ENCODE peak calls at places on chromosomes 5 and 9, in seven cellular contexts. S, I, M, H, C, F and Z are unnamed samples.

GRCh38 chr5:107523019-107523680 is 147.6 kb downstream of the EFNA5 start:
- DNase-seq in S (no peak), C (no peak), M (no peak), I (no peak), F (no peak), H (no peak), Z (no peak)

GRCh38 chr9:28542928-28543327 is 969.6 kb upstream of the C9orf72 start:
- DNase-seq in M (no peak), H (no peak), C (no peak), S (no peak), F (no peak), I (no peak), Z (no peak)

GRCh38 chr9:74407166-74407565 is 90.0 kb upstream of the RORB start:
- DNase-seq in H (no peak), C (no peak), I (no peak), F (no peak), S (no peak), M (no peak), Z (no peak)

GRCh38 chr9:136611606-136612005 is 51.1 kb upstream of the EGFL7 start:
- DNase-seq in F (no peak), S (no peak), M (no peak), C (no peak), I (no peak), H (no peak), Z (no peak)

GRCh38 chr5:171957591-171958251 is 48.7 kb downstream of the FBXW11 start:
- DNase-seq in C (no peak), I (no peak), M (no peak), F (peak; percentile 69), H (peak; percentile 35), S (no peak), Z (no peak)

GRCh38 chr5:1282139-1282992 is 12.5 kb downstream of the TERT start:
- DNase-seq in I (no peak), M (no peak), F (no peak), S (no peak), H (no peak), C (no peak), Z (no peak)

GRCh38 chr9:68530618-68531017 is 10.1 kb downstream of the TMEM252 start:
- DNase-seq in S (no peak), F (no peak), H (peak; percentile 80), I (no peak), M (peak; percentile 5), C (no peak), Z (no peak)

GRCh38 chr5:105688227-105688807 is 1982.4 kb downstream of the EFNA5 start:
- DNase-seq in H (no peak), F (no peak), S (no peak), C (peak; percentile 48), I (no peak), M (peak; percentile 0), Z (no peak)

GRCh38 chr9:92635760-92636159 is 34.2 kb downstream of the IPPK start:
- DNase-seq in F (no peak), H (no peak), C (no peak), S (no peak), I (no peak), M (no peak), Z (no peak)

GRCh38 chr5:42108468-42108867 is 183.4 kb downstream of the FBXO4 start:
- DNase-seq in F (no peak), H (peak; percentile 78), C (no peak), I (no peak), S (no peak), M (no peak), Z (no peak)

GRCh38 chr9:127501821-127502343 is 50.6 kb downstream of the LRSAM1 start:
- DNase-seq in M (no peak), I (no peak), S (no peak), F (no peak), C (no peak), H (no peak), Z (no peak)

GRCh38 chr5:119435436-119436132 is 16.7 kb upstream of the HSD17B4 start:
- DNase-seq in S (peak; percentile 43), C (peak; percentile 87), M (no peak), H (peak; percentile 55), F (peak; percentile 44), I (no peak), Z (no peak)

GRCh38 chr9:94938384-94938783 is 211.9 kb downstream of the AOPEP start:
- DNase-seq in I (peak; percentile 46), M (no peak), F (no peak), C (no peak), H (no peak), S (no peak), Z (no peak)

GRCh38 chr9:69265891-69266290 is 59.1 kb upstream of the ENTREP1 start:
- DNase-seq in S (no peak), M (no peak), H (no peak), F (no peak), C (no peak), I (no peak), Z (no peak)

GRCh38 chr5:145937432-145938250 is 1.3 kb downstream of the SH3RF2 start:
- DNase-seq in H (peak; percentile 40), F (no peak), S (no peak), I (no peak), M (peak; percentile 45), C (peak; percentile 51), Z (peak; percentile 78)

GRCh38 chr5:141753971-141754713 is 72.1 kb upstream of the ARAP3 start:
- DNase-seq in I (no peak), F (no peak), H (no peak), S (peak; percentile 62), C (peak; percentile 82), M (no peak), Z (peak; percentile 8)

DNA sequence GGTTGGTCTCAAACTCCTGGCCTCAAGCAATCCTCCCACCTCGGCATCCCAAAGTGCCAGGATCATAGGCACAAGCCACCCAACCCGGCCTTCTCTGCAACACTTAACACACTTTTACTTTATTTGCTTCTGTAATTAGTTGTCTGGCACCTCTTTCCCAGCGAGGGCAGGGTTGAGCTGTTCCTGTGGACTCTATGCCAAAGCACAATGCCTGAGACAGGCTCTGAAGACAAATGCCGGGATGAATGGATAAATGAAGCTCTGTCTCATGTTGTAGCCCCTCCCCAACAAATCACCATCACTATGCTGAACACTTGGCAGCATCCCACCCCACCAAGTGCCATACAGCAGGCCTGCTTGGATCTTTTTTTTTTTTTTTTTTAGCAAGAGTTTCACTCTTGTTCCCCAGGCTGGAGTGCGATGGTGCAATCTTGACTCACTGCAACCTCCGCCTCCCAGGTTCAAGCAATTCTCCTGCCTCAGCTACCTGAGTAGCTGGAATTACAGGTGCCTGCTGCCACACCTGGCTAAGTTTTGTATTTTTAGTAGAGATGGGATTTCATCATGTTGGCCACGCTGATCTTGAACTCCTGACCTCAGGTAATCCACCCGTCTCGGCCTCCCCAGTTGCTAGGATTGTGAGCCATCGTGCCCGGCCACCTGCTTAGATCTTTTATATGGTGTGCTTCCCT is 21.3 kb downstream of the GPX3 start:
- DNase-seq in F (no peak), I (no peak), S (no peak), M (no peak), H (no peak), C (no peak), Z (no peak)
- TF ChIP-seq YY1 in F (no peak), I (no peak), S (no peak), M (no peak), H (no peak), C (no peak), Z (no peak)

GRCh38 chr5:150000990-150001659 is 586 bp downstream of the HMGXB3 start:
- DNase-seq in C (no peak), H (no peak), I (no peak), F (no peak), S (peak; percentile 29), M (peak; percentile 49), Z (no peak)
- TF ChIP-seq YY1 in C (no peak), H (no peak), I (no peak), F (no peak), S (no peak), M (no peak), Z (no peak)

GRCh38 chr9:29556317-29556716 is 1983.0 kb upstream of the C9orf72 start:
- DNase-seq in M (no peak), S (no peak), F (no peak), H (no peak), C (no peak), I (no peak), Z (no peak)
- TF ChIP-seq YY1 in M (no peak), S (no peak), F (no peak), H (no peak), C (no peak), I (no peak), Z (no peak)

DNA sequence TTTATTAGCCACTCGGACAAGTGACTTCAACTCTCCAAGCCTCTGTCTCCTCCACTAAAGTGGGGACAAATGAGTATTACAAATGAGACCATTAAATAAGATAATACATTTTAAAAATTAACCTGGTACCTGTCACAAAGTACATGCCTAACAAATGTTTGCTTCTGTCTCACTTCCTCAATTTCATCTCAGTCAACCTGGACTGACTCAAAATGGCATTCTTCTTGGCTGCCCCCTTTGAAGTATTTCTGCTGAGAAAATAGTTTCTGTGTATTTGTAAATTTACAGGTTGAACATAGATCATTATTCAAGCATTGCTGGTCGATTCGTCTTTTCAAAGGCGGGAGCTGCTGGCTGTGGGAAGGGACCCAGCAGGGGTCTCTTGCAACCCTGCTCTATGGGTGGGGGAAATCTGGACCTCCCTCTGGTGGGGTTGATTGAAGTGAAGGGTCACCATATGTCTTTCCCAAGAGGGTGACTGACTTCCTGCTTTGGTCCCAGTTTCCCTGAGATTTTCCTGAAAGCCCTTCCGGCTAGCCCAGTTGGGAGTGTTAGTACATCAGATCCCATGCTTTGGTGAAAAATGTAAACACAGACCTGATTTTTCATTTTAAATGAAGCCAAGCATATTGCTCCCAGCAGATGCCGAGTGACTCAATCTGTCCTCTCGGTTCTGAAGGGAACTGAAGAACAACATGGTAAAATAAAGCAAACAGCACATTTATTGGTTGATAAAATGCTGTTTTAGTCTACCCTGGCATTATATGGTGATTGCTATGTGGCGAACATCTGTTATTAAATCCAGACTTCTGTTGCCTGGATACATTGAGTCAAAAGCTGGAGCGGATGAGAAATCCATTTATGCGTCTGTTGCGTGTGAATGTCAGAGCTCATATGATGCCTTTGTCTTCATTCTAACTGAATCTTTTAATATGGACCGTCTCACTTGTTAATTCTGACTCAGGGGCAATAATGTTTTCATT is 73.1 kb downstream of the KCNIP1 start:
- DNase-seq in F (no peak), H (no peak), C (no peak), S (no peak), M (no peak), I (no peak), Z (no peak)
- TF ChIP-seq YY1 in F (no peak), H (no peak), C (no peak), S (no peak), M (no peak), I (no peak), Z (no peak)

GRCh38 chr5:112142769-112143270 is 276.3 kb downstream of the EPB41L4A start:
- DNase-seq in M (no peak), F (peak; percentile 77), S (no peak), I (no peak), H (no peak), C (no peak), Z (no peak)
- TF ChIP-seq YY1 in M (no peak), F (no peak), S (no peak), I (no peak), H (no peak), C (no peak), Z (no peak)

GRCh38 chr9:14158911-14159310 is 155.0 kb downstream of the NFIB start:
- DNase-seq in M (no peak), C (no peak), F (no peak), S (no peak), H (no peak), I (no peak), Z (no peak)
- TF ChIP-seq YY1 in M (no peak), C (no peak), F (no peak), S (no peak), H (no peak), I (no peak), Z (no peak)

GRCh38 chr5:149433524-149434131 is 54.5 kb upstream of the IL17B start:
- DNase-seq in I (no peak), M (no peak), F (no peak), H (no peak), C (no peak), S (no peak), Z (no peak)
- TF ChIP-seq YY1 in I (no peak), M (no peak), F (no peak), H (no peak), C (no peak), S (no peak), Z (no peak)